ENCODE peak calls at places on chromosomes 2 and 18, in five cellular contexts. B is SJSA1, Z is tibial nerve, W is mammary epithelial cell, J is A549. H is an unnamed sample.

GRCh38 chr2:101520246-101520645 is 45.3 kb upstream of the RFX8 start:
- DNase-seq in B (no peak), Z (no peak), W (peak; percentile 86), J (no peak), H (no peak)

GRCh38 chr2:205682239-205683021 is at the start of gene NRP2:
- DNase-seq in B (peak; percentile 80), Z (peak; percentile 84), W (peak; percentile 86), J (peak; percentile 86), H (no peak)

GRCh38 chr2:122543815-122544214 is 788.4 kb downstream of the TSN start:
- DNase-seq in B (no peak), Z (no peak), W (peak; percentile 49), J (no peak), H (no peak)

GRCh38 chr2:218168635-218169462 is 2.1 kb upstream of the CXCR1 start:
- DNase-seq in B (peak; percentile 68), Z (peak; percentile 77), W (no peak), J (peak; percentile 40), H (no peak)

GRCh38 chr2:197158138-197158537 is 152.4 kb downstream of the ANKRD44 start:
- DNase-seq in B (no peak), Z (no peak), W (no peak), J (no peak), H (no peak)

GRCh38 chr18:80159713-80160636 is 50.9 kb downstream of the ADNP2 start:
- DNase-seq in B (no peak), Z (no peak), W (no peak), J (no peak), H (no peak)

GRCh38 chr2:157322432-157322831 is 3.2 kb downstream of the ERMN start:
- DNase-seq in B (no peak), Z (no peak), W (no peak), J (no peak), H (no peak)

GRCh38 chr2:45173513-45173912 is 164.3 kb upstream of the SIX2 start:
- DNase-seq in B (peak; percentile 78), Z (no peak), W (peak; percentile 97), J (peak; percentile 84), H (peak; percentile 51)

GRCh38 chr18:29960539-29960938 is 1082.0 kb downstream of the DSC3 start:
- DNase-seq in B (no peak), Z (no peak), W (no peak), J (no peak), H (no peak)

GRCh38 chr18:79484661-79485621 is 89.2 kb downstream of the NFATC1 start:
- DNase-seq in B (peak; percentile 96), Z (peak; percentile 43), W (no peak), J (no peak), H (no peak)

GRCh38 chr2:124560592-124561112 is 535.6 kb downstream of the CNTNAP5 start:
- DNase-seq in B (no peak), Z (no peak), W (no peak), J (no peak), H (no peak)

GRCh38 chr2:177117755-177118154 is 94.8 kb upstream of the HNRNPA3 start:
- DNase-seq in B (no peak), Z (no peak), W (no peak), J (no peak), H (no peak)

GRCh38 chr2:22355816-22356433 is 1029.1 kb upstream of the KLHL29 start:
- DNase-seq in B (peak; percentile 48), Z (peak; percentile 88), W (no peak), J (peak; percentile 18), H (no peak)

GRCh38 chr2:190893157-190893556 is 12.5 kb downstream of the GLS start:
- DNase-seq in B (no peak), Z (no peak), W (no peak), J (no peak), H (no peak)

GRCh38 chr18:7367336-7367735 is 136.4 kb downstream of the LRRC30 start:
- DNase-seq in B (no peak), Z (no peak), W (no peak), J (peak; percentile 1), H (no peak)

GRCh38 chr2:186542002-186542401 is 47.9 kb upstream of the ITGAV start:
- DNase-seq in B (no peak), Z (no peak), W (peak; percentile 65), J (no peak), H (no peak)

GRCh38 chr2:104215269-104216161 is 638.4 kb upstream of the POU3F3 start:
- DNase-seq in B (no peak), Z (no peak), W (no peak), J (no peak), H (no peak)
- H3K4me3 ChIP-seq in B (no peak overlapping the region), Z (no peak overlapping the region), W (no peak overlapping the region), J (no peak overlapping the region), H (no peak overlapping the region)

GRCh38 chr2:111057045-111057444 is 63.7 kb upstream of the BCL2L11 start:
- DNase-seq in B (no peak), Z (no peak), W (no peak), J (no peak), H (no peak)
- H3K4me1 ChIP-seq in B (no peaks in the 10 kb centered on the region), Z (no peaks in the 10 kb centered on the region), W (no peaks in the 10 kb centered on the region), J (no peaks in the 10 kb centered on the region), H (no peaks in the 10 kb centered on the region)

DNA sequence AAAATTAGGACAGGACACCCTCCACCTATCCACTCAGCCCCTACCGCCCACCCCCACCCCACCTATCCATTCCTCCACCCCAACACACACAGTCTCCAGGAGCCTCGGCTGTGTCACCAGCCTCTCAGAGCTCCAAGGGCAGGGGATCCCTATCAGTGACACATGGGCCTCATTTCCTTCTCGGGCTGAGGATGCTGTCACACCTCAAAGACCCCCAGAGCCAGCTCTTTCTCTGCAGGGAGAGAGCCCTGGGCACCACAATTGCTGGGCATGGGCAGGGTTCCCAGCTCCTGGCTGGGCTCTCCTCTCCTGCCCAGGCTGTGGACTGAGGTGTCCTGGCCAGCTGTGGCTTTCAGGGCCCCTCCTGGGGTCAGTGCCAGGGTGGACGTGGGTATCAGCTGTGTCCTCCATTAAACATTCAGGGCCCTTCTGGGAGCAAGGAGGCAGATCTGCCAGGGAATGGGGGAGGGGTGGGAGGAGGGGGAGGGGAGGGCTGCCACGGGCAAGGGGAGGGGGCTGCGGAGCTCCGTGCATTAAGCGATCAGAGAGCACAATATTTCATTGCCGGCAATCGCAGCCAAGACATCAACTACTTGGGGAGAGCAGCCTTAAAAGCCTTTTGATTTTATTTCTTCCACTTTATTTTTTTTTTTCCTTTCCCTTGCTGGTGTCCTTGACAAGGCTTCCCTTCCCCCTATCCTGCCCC is 14.3 kb upstream of the ECEL1 start:
- DNase-seq in B (no peak), Z (no peak), W (no peak), J (no peak), H (no peak)
- H3K4me3 ChIP-seq in B (no peak overlapping the region), Z (no peak overlapping the region), W (no peak overlapping the region), J (no peak overlapping the region), H (no peak overlapping the region)

GRCh38 chr2:150320623-150321022 is 166.8 kb downstream of the RND3 start:
- DNase-seq in B (no peak), Z (no peak), W (no peak), J (no peak), H (no peak)

GRCh38 chr2:150319632-150320555 is 167.6 kb downstream of the RND3 start:
- DNase-seq in B (no peak), Z (no peak), W (no peak), J (no peak), H (no peak)

GRCh38 chr2:150327546-150328495 is 159.6 kb downstream of the RND3 start:
- DNase-seq in B (no peak), Z (no peak), W (no peak), J (no peak), H (no peak)

DNA sequence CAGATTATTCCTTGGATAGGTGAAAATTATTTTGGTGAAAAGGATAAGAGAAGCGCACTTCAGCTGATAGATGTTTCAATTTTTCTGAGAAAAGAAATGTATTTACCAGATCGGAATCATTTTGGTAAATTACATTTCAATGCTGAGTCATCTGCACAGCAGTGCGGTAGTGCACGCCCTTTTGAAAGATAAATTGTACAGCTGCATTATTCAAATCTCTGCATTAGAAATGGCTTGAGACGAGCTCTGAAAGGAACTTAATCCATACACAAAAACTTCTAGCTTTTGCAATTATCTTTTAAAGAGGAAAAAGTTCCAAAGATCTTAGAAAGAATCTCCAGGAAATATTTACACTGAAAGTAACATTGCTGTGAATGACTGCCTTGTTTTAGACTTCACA is 161.8 kb downstream of the RND3 start:
- DNase-seq in B (no peak), Z (no peak), W (no peak), J (no peak), H (no peak)
- H3K4me1 ChIP-seq in B (no peaks in the 10 kb centered on the region), Z (no peaks in the 10 kb centered on the region), W (no peaks in the 10 kb centered on the region), J (peaks cover 13% of the 10 kb centered on the region), H (peaks cover 5% of the 10 kb centered on the region)

H was measured in thoracic aorta.